ENCODE peak calls at places on chromosomes 11 and 22, in seven cellular contexts. R is naive thymus-derived CD4-positive, alpha-beta T cell; K is AG04450; X is effector memory CD4-positive, alpha-beta T cell; O is GM23338; W is astrocyte of the cerebellum; V is BE2C. Y is an unnamed sample.

GRCh38 chr11:33682446-33682845 is 18.2 kb downstream of the C11orf91 start:
- DNase-seq in R (no peak), K (no peak), X (no peak), O (peak; percentile 38), W (no peak), V (no peak), Y (no peak)

GRCh38 chr11:117072517-117073218 is 25.6 kb downstream of the SIK3 start:
- DNase-seq in R (no peak), K (peak; percentile 75), X (no peak), O (no peak), W (peak; percentile 87), V (no peak), Y (no peak)

GRCh38 chr11:60803273-60803936 is 18.3 kb downstream of the MS4A10 start:
- DNase-seq in R (no peak), K (no peak), X (no peak), O (peak; percentile 6), W (no peak), V (no peak), Y (no peak)

GRCh38 chr22:36182056-36182455 is 19.6 kb downstream of the APOL4 start:
- DNase-seq in R (no peak), K (no peak), X (no peak), O (no peak), W (no peak), V (no peak), Y (no peak)

GRCh38 chr11:75188671-75189070 is 37.8 kb downstream of the SLCO2B1 start:
- DNase-seq in R (no peak), K (no peak), X (no peak), O (no peak), W (no peak), V (no peak), Y (no peak)

GRCh38 chr11:62500066-62501035 is 46.3 kb downstream of the AHNAK start:
- DNase-seq in R (no peak), K (no peak), X (no peak), O (peak; percentile 71), W (no peak), V (no peak), Y (no peak)

GRCh38 chr22:27718186-27719032 is 83.1 kb downstream of the MN1 start:
- DNase-seq in R (no peak), K (peak; percentile 69), X (no peak), O (no peak), W (peak; percentile 37), V (peak; percentile 73), Y (peak; percentile 54)

GRCh38 chr22:50702261-50702671 is 29.6 kb downstream of the SHANK3 start:
- DNase-seq in R (no peak), K (no peak), X (no peak), O (no peak), W (no peak), V (peak; percentile 5), Y (no peak)

GRCh38 chr22:32354360-32355351 is 3.0 kb upstream of the RFPL3 start:
- DNase-seq in R (no peak), K (peak; percentile 2), X (no peak), O (peak; percentile 53), W (peak; percentile 27), V (no peak), Y (no peak)

GRCh38 chr22:26330971-26331625 is 98.0 kb upstream of the ASPHD2 start:
- DNase-seq in R (peak; percentile 55), K (no peak), X (peak; percentile 2), O (peak; percentile 90), W (no peak), V (peak; percentile 65), Y (peak; percentile 81)

GRCh38 chr11:61912991-61913698 is 4.2 kb downstream of the RAB3IL1 start:
- DNase-seq in R (no peak), K (no peak), X (no peak), O (no peak), W (no peak), V (no peak), Y (peak; percentile 16)

GRCh38 chr11:73314121-73314948 is 6.3 kb downstream of the ARHGEF17 start:
- DNase-seq in R (no peak), K (no peak), X (no peak), O (peak; percentile 50), W (no peak), V (no peak), Y (no peak)

GRCh38 chr11:129610125-129610524 is 205.5 kb upstream of the TMEM45B start:
- DNase-seq in R (no peak), K (no peak), X (no peak), O (no peak), W (no peak), V (no peak), Y (no peak)

GRCh38 chr11:60003729-60004128 is 13.3 kb upstream of the OOSP4B start:
- DNase-seq in R (no peak), K (no peak), X (no peak), O (no peak), W (no peak), V (no peak), Y (no peak)

GRCh38 chr11:101390539-101390938 is 193.3 kb downstream of the TRPC6 start:
- DNase-seq in R (no peak), K (no peak), X (no peak), O (peak; percentile 3), W (no peak), V (no peak), Y (no peak)

GRCh38 chr11:20156280-20156875 is 3.9 kb downstream of the DBX1 start:
- DNase-seq in R (peak; percentile 47), K (no peak), X (peak; percentile 24), O (peak; percentile 90), W (no peak), V (no peak), Y (peak; percentile 24)

DNA sequence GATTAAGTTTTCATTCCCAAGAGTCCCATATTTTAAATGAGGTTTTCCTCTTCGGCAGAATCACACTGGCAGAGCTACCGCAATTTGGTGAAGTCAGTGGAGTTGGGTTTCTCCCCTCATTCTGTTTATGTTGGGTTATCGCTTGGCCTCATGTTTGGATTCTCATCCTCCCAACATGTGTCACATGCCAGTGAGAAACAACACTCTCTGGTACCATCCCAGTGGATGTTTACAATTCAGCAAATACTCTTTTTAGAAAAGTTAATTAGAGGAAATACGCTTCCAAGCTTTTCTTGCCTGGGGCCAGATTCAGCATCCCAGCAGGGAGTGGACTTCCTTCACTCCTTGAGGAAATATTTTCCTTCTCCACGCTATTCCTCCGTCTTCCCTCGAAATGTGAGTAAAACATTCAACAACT is 2.1 kb downstream of the PAMR1 start:
- DNase-seq in R (no peak), K (no peak), X (no peak), O (no peak), W (no peak), V (no peak), Y (no peak)
- H3K4me3 ChIP-seq in R (no peak overlapping the region), K (peak overlapping the region; percentile 75), X (no peak overlapping the region), O (no peak overlapping the region), W (no peak overlapping the region), V (no peak overlapping the region), Y (no peak overlapping the region)

GRCh38 chr11:105033781-105034180 is 1.2 kb downstream of the CASP1 start:
- DNase-seq in R (no peak), K (no peak), X (no peak), O (no peak), W (no peak), V (no peak), Y (no peak)
- H3K4me3 ChIP-seq in R (peak overlapping the region; percentile 70), K (peak overlapping the region; percentile 37), X (peak overlapping the region; percentile 73), O (no peak overlapping the region), W (no peak overlapping the region), V (no peak overlapping the region), Y (no peak overlapping the region)

DNA sequence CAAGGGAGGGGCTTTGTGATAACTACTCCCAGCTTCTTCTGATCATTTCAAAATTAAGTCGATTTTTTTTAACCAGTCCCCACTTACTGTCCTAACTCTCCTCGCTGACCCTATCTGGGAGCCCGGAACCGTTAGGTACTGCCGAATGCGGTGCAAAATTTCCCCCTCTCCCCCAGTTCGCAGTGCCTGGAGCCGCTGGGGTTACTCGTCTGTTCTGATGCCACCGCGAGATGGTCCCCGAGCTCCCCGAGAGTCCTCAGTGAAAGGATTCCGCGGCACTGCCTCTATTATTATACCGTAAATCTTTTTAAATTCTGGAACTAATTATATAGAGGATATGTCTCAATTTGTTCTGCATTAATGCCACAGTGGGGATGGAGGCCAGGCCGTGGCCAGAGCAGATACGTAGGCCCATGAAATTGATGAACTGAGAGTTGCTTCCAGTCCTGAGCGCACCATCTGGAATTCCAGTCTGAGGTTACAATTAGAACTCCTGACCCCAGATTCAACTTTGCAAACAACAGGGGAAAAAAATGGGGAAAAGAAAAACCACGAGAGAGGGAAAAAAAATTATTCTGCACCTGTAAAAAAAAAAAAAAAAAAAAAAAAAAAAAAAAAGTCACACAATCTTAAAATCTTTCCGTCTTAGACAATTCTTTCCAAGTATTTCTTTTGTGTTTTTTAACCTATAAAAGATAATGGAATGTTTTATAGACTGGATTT is 4.3 kb upstream of the WT1 start:
- DNase-seq in R (no peak), K (no peak), X (no peak), O (peak; percentile 32), W (no peak), V (no peak), Y (peak; percentile 18)
- H3K4me3 ChIP-seq in R (no peak overlapping the region), K (no peak overlapping the region), X (no peak overlapping the region), O (peak overlapping the region; percentile 57), W (no peak overlapping the region), V (no peak overlapping the region), Y (no peak overlapping the region)

GRCh38 chr11:95792200-95792599 is 1.9 kb downstream of the CEP57 start:
- DNase-seq in R (no peak), K (no peak), X (no peak), O (no peak), W (no peak), V (no peak), Y (no peak)
- H3K4me3 ChIP-seq in R (no peak overlapping the region), K (no peak overlapping the region), X (no peak overlapping the region), O (peak overlapping the region; percentile 92), W (no peak overlapping the region), V (peak overlapping the region; percentile 97), Y (no peak overlapping the region)

GRCh38 chr11:2886191-2886894 is 768 bp upstream of the CDKN1C start:
- DNase-seq in R (peak; percentile 33), K (no peak), X (no peak), O (peak; percentile 65), W (no peak), V (peak; percentile 45), Y (no peak)
- H3K4me3 ChIP-seq in R (no peak overlapping the region), K (peak overlapping the region; percentile 7), X (peak overlapping the region; percentile 22), O (peak overlapping the region; percentile 43), W (no peak overlapping the region), V (no peak overlapping the region), Y (no peak overlapping the region)

GRCh38 chr11:103805688-103806009 is 230.8 kb upstream of the DDI1 start:
- DNase-seq in R (no peak), K (no peak), X (no peak), O (no peak), W (no peak), V (no peak), Y (no peak)
- H3K4me3 ChIP-seq in R (no peak overlapping the region), K (no peak overlapping the region), X (no peak overlapping the region), O (no peak overlapping the region), W (no peak overlapping the region), V (no peak overlapping the region), Y (no peak overlapping the region)

GRCh38 chr22:39077513-39077840 is 402 bp downstream of the APOBEC3G start:
- DNase-seq in R (no peak), K (no peak), X (no peak), O (no peak), W (no peak), V (no peak), Y (no peak)

GRCh38 chr22:39081557-39081956 is 4.5 kb downstream of the APOBEC3G start:
- DNase-seq in R (no peak), K (no peak), X (no peak), O (no peak), W (no peak), V (no peak), Y (no peak)

GRCh38 chr22:39080993-39081513 is 4.0 kb downstream of the APOBEC3G start:
- DNase-seq in R (no peak), K (no peak), X (no peak), O (no peak), W (no peak), V (no peak), Y (no peak)

GRCh38 chr22:39080052-39080762 is 3.1 kb downstream of the APOBEC3G start:
- DNase-seq in R (no peak), K (no peak), X (peak; percentile 51), O (no peak), W (no peak), V (no peak), Y (no peak)

GRCh38 chr22:39078329-39078728 is 1.3 kb downstream of the APOBEC3G start:
- DNase-seq in R (no peak), K (no peak), X (no peak), O (no peak), W (no peak), V (no peak), Y (no peak)
- H3K4me3 ChIP-seq in R (peak overlapping the region; percentile 77), K (no peak overlapping the region), X (peak overlapping the region; percentile 57), O (no peak overlapping the region), W (no peak overlapping the region), V (no peak overlapping the region), Y (no peak overlapping the region)